ENCODE peak calls at places on chromosomes 7 and 10, in eight cellular contexts. L is HCT116, W is right lobe of liver, N is esophagus squamous epithelium, F is gastrocnemius medialis, C is A549, V is stomach, S is ovary. K is an unnamed sample.
A peak's percentile ranks its signal among the peaks of the same experiment; 100 is the strongest.

GRCh38 chr7:97305589-97305988 is 188.1 kb downstream of the SDHAF3 start:
- DNase-seq in C (no peak), V (no peak), W (no peak), N (no peak), S (no peak), L (no peak), F (no peak), K (no peak)

GRCh38 chr7:81150951-81151361 is 232.1 kb upstream of the SEMA3C start:
- DNase-seq in V (no peak), N (no peak), C (no peak), S (no peak), W (no peak), F (peak; percentile 38), L (no peak), K (no peak)

GRCh38 chr7:157690058-157690832 is 353.4 kb downstream of the DNAJB6 start:
- DNase-seq in V (no peak), N (no peak), F (no peak), L (no peak), W (no peak), S (no peak), C (no peak), K (no peak)

GRCh38 chr7:51138121-51139085 is 178.2 kb downstream of the COBL start:
- DNase-seq in W (no peak), N (no peak), L (no peak), S (no peak), C (no peak), F (no peak), V (no peak), K (no peak)

GRCh38 chr7:135355377-135356048 is 121.9 kb downstream of the STRA8 start:
- DNase-seq in W (no peak), C (peak; percentile 37), N (no peak), F (no peak), V (no peak), L (no peak), S (no peak), K (no peak)

GRCh38 chr7:157667261-157667660 is 330.5 kb downstream of the DNAJB6 start:
- DNase-seq in S (no peak), C (no peak), N (no peak), F (no peak), V (no peak), W (no peak), L (no peak), K (peak; percentile 54)

GRCh38 chr7:121042195-121042594 is 53.7 kb downstream of the CPED1 start:
- DNase-seq in C (no peak), N (no peak), L (no peak), S (no peak), V (no peak), F (no peak), W (no peak), K (no peak)

GRCh38 chr10:97498841-97499560 is at the start of gene UBTD1:
- DNase-seq in N (no peak), C (peak; percentile 13), W (peak; percentile 78), F (peak; percentile 46), L (no peak), V (peak; percentile 39), S (peak; percentile 61), K (peak; percentile 84)

GRCh38 chr7:112484671-112485097 is 3.9 kb downstream of the LSMEM1 start:
- DNase-seq in L (peak; percentile 82), W (no peak), S (no peak), F (peak; percentile 57), V (no peak), N (no peak), C (peak; percentile 81), K (peak; percentile 75)

GRCh38 chr7:47734949-47735291 is 153.0 kb upstream of the TNS3 start:
- DNase-seq in C (no peak), F (no peak), V (no peak), L (no peak), S (no peak), W (no peak), N (no peak), K (no peak)

GRCh38 chr10:8044908-8045727 is 9.4 kb upstream of the GATA3 start:
- DNase-seq in S (no peak), W (peak; percentile 35), C (no peak), F (no peak), V (no peak), L (no peak), N (no peak), K (peak; percentile 24)

GRCh38 chr7:24024689-24025088 is 259.3 kb upstream of the NPY start:
- DNase-seq in F (no peak), C (no peak), L (no peak), N (no peak), S (no peak), V (no peak), W (no peak), K (no peak)

GRCh38 chr10:35422236-35422635 is 85.9 kb downstream of the CCNY start:
- DNase-seq in C (no peak), N (no peak), V (no peak), S (no peak), F (no peak), W (no peak), L (no peak), K (no peak)

GRCh38 chr10:63666836-63667383 is 145.7 kb downstream of the REEP3 start:
- DNase-seq in C (no peak), L (no peak), F (no peak), N (no peak), S (no peak), W (no peak), V (no peak), K (no peak)

GRCh38 chr10:52663161-52663560 is 109.4 kb downstream of the MBL2 start:
- DNase-seq in V (no peak), L (no peak), S (no peak), W (no peak), C (no peak), F (no peak), N (no peak), K (no peak)

GRCh38 chr10:86305521-86305920 is 61.1 kb downstream of the GRID1 start:
- DNase-seq in F (no peak), N (no peak), W (no peak), S (no peak), C (no peak), V (no peak), L (no peak), K (peak; percentile 21)

DNA sequence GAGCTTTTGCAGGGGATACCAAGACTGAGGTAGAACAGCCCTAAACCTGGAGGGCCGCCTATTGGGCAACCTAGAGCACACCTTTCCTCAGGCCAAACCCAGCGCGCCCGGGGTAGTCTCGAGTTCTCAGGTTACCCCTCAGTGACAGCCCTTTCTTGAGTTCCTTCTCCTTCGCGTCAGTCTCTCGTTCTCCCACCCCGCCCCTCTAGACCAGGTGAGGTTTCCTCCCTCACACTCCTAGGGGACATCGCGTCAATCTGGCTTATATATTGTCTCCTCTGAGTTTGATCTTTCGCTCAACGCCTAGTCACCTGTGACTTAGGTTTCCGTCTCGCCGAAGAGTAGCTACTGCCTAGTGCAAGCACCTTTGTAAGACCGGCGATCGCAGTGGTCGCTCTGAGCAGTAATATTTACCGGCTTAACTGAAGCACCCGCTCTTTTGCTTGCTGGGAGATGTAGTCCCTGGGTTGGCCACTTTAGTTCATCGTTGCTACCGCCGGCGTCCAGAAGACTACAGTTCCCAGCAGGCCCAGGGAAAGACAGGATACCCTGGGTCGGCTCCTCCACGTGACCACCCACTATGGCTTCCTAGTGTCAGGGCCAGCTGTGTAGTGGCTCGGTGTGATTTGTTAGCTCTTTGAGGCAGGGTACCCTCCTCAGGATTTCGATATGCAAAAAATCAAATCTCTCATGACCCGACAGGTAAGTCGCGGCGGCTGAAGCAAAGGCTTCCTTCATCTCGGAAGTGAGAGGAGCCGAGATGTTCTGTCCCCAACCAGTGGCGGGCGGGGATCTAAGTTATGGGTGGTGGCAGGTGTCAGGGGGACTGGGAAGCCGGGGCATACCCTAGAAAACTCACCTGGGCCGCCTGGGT is at the start of gene VPS50:
- DNase-seq in F (peak; percentile 96), L (peak; percentile 95), V (peak; percentile 94), W (peak; percentile 95), S (peak; percentile 91), C (peak; percentile 95), N (peak; percentile 79), K (peak; percentile 97)
- TF ChIP-seq POLR2A in F (peak; percentile 15), L (peak; percentile 54), V (no peak), W (peak; percentile 46), S (no peak), C (peak; percentile 36), N (peak; percentile 57), K (no peak)

GRCh38 chr10:120806081-120806480 is 45.1 kb upstream of the WDR11 start:
- DNase-seq in L (no peak), W (no peak), F (no peak), C (no peak), V (no peak), S (no peak), N (no peak), K (no peak)
- TF ChIP-seq POLR2A in L (no peak), W (no peak), F (no peak), C (no peak), V (no peak), S (no peak), N (no peak), K (no peak)

DNA sequence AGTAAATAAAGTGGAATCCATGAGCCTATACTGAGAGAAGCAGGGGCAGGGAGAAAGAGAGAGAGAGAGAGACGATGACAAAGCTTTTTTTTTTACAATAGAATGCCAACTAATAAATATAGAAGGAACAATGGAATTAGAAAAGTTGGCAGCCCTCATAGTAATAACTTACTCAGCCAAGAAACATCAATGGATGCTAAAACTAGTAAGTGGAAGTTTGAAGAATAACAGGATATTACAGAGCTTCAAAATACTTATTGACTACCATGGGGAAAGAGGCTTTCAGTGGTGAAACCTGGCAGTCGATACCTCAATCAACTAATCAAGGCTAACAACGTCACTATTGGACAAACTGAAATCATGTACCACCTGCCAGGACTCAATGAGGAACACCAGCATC is 100.5 kb upstream of the LRRC4 start:
- DNase-seq in L (no peak), N (no peak), F (no peak), V (no peak), S (no peak), W (no peak), C (no peak), K (no peak)
- TF ChIP-seq POLR2A in L (no peak), N (no peak), F (no peak), V (no peak), S (no peak), W (no peak), C (no peak), K (no peak)

GRCh38 chr7:105196473-105196872 is 182.5 kb downstream of the KMT2E start:
- DNase-seq in L (no peak), W (no peak), F (no peak), V (no peak), S (no peak), C (peak; percentile 64), N (no peak), K (no peak)
- TF ChIP-seq POLR2A in L (no peak), W (no peak), F (no peak), V (no peak), S (no peak), C (no peak), N (no peak), K (no peak)

GRCh38 chr7:130205084-130205947 is at the start of gene TMEM209:
- DNase-seq in S (peak; percentile 95), F (peak; percentile 93), C (peak; percentile 97), V (peak; percentile 94), L (peak; percentile 94), N (peak; percentile 75), W (peak; percentile 96), K (peak; percentile 97)
- TF ChIP-seq POLR2A in S (peak; percentile 65), F (peak; percentile 62), C (peak; percentile 93), V (peak; percentile 63), L (peak; percentile 87), N (peak; percentile 60), W (peak; percentile 74), K (peak; percentile 55)

GRCh38 chr7:20219446-20220292 is 2.5 kb upstream of the MACC1 start:
- DNase-seq in L (no peak), S (no peak), N (peak; percentile 48), C (peak; percentile 39), V (peak; percentile 84), W (peak; percentile 66), F (peak; percentile 38), K (peak; percentile 80)
- TF ChIP-seq POLR2A in L (no peak), S (no peak), N (no peak), C (no peak), V (no peak), W (no peak), F (no peak), K (no peak)

K was measured in sigmoid colon.